ENCODE peak calls at places on chromosome 2, in eight cellular contexts. Z is nephron progenitor cell, P is transverse colon, Y is fibroblast of lung, G is GM20000, T is choroid plexus epithelial cell, W is Caco-2, O is AG04450. V is an unnamed sample.

GRCh38 chr2:15480552-15480951 is 80.6 kb downstream of the NBAS start:
- DNase-seq in T (no peak), W (no peak), P (no peak), Y (no peak), G (no peak), Z (no peak), O (no peak), V (no peak)

GRCh38 chr2:12684471-12684936 is 32.2 kb upstream of the TRIB2 start:
- DNase-seq in T (peak; percentile 70), W (no peak), Z (no peak), P (no peak), O (peak; percentile 18), Y (peak; percentile 73), G (no peak), V (no peak)

GRCh38 chr2:164677271-164677670 is 56.0 kb upstream of the GRB14 start:
- DNase-seq in O (no peak), Z (no peak), G (no peak), Y (no peak), W (no peak), T (no peak), P (no peak), V (no peak)

GRCh38 chr2:176178271-176178806 is 10.1 kb upstream of the HOXD1 start:
- DNase-seq in G (peak; percentile 46), W (no peak), Y (peak; percentile 91), O (no peak), P (peak; percentile 64), T (no peak), Z (peak; percentile 70), V (no peak)

GRCh38 chr2:12155308-12156061 is 409.1 kb downstream of the LPIN1 start:
- DNase-seq in Y (peak; percentile 90), G (no peak), W (no peak), P (no peak), T (peak; percentile 79), O (peak; percentile 54), Z (no peak), V (no peak)

GRCh38 chr2:45732436-45732835 is 81.0 kb downstream of the PRKCE start:
- DNase-seq in Z (no peak), Y (no peak), W (no peak), P (no peak), O (no peak), T (no peak), G (no peak), V (no peak)

GRCh38 chr2:143730155-143730949 is 601.1 kb downstream of the ARHGAP15 start:
- DNase-seq in T (peak; percentile 31), Z (no peak), O (no peak), W (no peak), Y (peak; percentile 20), G (peak; percentile 34), P (no peak), V (no peak)

GRCh38 chr2:216606551-216607527 is 26.4 kb upstream of the IGFBP2 start:
- DNase-seq in P (no peak), W (no peak), G (peak; percentile 82), Z (peak; percentile 35), Y (no peak), T (no peak), O (no peak), V (peak; percentile 26)

GRCh38 chr2:144550916-144551315 is 31.0 kb upstream of the ZEB2 start:
- DNase-seq in O (no peak), Y (peak; percentile 42), W (no peak), Z (no peak), P (no peak), T (no peak), G (no peak), V (no peak)

GRCh38 chr2:43685350-43685749 is 9.1 kb upstream of the C1GALT1C1L start:
- DNase-seq in G (no peak), Y (peak; percentile 5), W (no peak), T (no peak), O (no peak), P (no peak), Z (no peak), V (no peak)

GRCh38 chr2:143161982-143162837 is 33.0 kb downstream of the ARHGAP15 start:
- DNase-seq in Z (peak; percentile 41), O (peak; percentile 15), Y (peak; percentile 46), G (peak; percentile 18), W (peak; percentile 55), T (peak; percentile 76), P (peak; percentile 33), V (peak; percentile 24)

GRCh38 chr2:10599921-10600320 is 89.9 kb downstream of the NOL10 start:
- DNase-seq in W (no peak), G (no peak), Z (no peak), O (no peak), T (peak; percentile 26), Y (no peak), P (no peak), V (no peak)

GRCh38 chr2:56130463-56131070 is 53.2 kb upstream of the CCDC85A start:
- DNase-seq in Y (peak; percentile 20), Z (peak; percentile 27), W (peak; percentile 39), P (no peak), G (no peak), T (peak; percentile 74), O (peak; percentile 2), V (no peak)

GRCh38 chr2:8138923-8139667 is 542.8 kb upstream of the ID2 start:
- DNase-seq in W (no peak), Z (no peak), P (no peak), G (no peak), Y (no peak), T (no peak), O (no peak), V (no peak)

GRCh38 chr2:69962986-69963730 is 1.7 kb upstream of the ASPRV1 start:
- DNase-seq in O (no peak), Z (no peak), G (no peak), Y (no peak), P (no peak), T (no peak), W (no peak), V (no peak)

GRCh38 chr2:181250691-181251090 is 206.5 kb upstream of the ITGA4 start:
- DNase-seq in G (no peak), O (no peak), Y (no peak), W (no peak), Z (no peak), P (no peak), T (peak; percentile 72), V (no peak)

GRCh38 chr2:142973160-142973821 is 95.8 kb downstream of the KYNU start:
- DNase-seq in O (no peak), W (no peak), P (no peak), G (no peak), Y (peak; percentile 58), Z (no peak), T (no peak), V (no peak)

GRCh38 chr2:119730598-119731278 is 29.0 kb upstream of the PTPN4 start:
- DNase-seq in T (no peak), Y (peak; percentile 35), P (no peak), O (no peak), Z (no peak), W (no peak), G (no peak), V (no peak)

GRCh38 chr2:76448956-76449355 is 738.2 kb upstream of the GCFC2 start:
- DNase-seq in G (no peak), W (no peak), Z (no peak), Y (no peak), O (no peak), P (no peak), T (no peak), V (no peak)

GRCh38 chr2:216155954-216156353 is 46.8 kb downstream of the XRCC5 start:
- DNase-seq in O (no peak), G (no peak), W (no peak), Y (no peak), T (no peak), P (no peak), Z (no peak), V (no peak)

GRCh38 chr2:61632276-61633169 is 94.4 kb upstream of the XPO1 start:
- DNase-seq in Y (peak; percentile 53), O (no peak), P (no peak), T (peak; percentile 43), W (no peak), G (no peak), Z (no peak), V (no peak)
- TF ChIP-seq CTCF in Y (no peak), O (no peak), P (no peak), T (no peak), W (no peak), G (no peak), Z (no peak), V (no peak)

DNA sequence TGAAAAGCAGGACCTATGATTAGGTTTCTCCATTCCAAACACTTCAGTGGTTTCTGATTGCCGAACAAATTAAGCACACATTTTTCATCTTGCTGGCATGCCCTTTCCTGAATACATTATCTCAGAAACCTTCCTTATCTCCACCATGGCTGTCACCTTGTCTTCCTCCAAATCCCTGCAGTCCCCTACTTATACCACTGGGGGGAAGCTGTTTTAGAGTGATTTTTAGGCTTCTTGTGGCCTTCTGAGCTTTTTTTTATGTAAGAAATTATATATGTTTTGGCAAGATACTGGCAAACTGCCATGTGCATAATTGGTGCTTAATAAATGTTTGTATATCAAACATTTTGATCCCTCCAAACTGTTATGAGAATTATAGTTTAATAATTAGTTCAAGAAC is 229.2 kb downstream of the MYT1L start:
- DNase-seq in W (no peak), G (no peak), Z (no peak), T (peak; percentile 52), Y (no peak), O (no peak), P (no peak), V (no peak)
- TF ChIP-seq CTCF in W (peak; percentile 25), G (no peak), Z (peak; percentile 48), T (peak; percentile 58), Y (peak; percentile 9), O (peak; percentile 12), P (no peak), V (peak; percentile 59)

DNA sequence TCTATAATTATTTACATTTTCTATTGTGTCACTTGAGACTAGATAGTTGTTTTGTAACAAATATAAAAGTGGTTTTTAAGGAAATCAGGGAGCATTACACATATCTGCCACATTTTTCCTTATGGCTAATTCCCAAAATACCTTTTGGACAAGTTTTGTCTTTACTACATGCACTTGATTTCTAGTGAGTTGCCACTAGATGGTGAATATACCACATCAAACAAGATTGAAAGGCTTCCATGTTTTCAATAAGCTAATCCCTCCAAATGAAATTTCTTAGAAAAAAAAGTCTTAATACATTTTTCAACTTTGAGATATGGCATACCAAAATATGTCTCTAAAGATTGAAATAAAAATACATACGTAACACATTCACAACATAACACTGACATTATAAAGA is 9.1 kb upstream of the HIBCH start:
- DNase-seq in W (no peak), Y (no peak), T (peak; percentile 56), P (no peak), G (no peak), O (no peak), Z (no peak), V (no peak)
- TF ChIP-seq CTCF in W (peak; percentile 35), Y (peak; percentile 28), T (no peak), P (no peak), G (no peak), O (peak; percentile 34), Z (no peak), V (peak; percentile 25)

DNA sequence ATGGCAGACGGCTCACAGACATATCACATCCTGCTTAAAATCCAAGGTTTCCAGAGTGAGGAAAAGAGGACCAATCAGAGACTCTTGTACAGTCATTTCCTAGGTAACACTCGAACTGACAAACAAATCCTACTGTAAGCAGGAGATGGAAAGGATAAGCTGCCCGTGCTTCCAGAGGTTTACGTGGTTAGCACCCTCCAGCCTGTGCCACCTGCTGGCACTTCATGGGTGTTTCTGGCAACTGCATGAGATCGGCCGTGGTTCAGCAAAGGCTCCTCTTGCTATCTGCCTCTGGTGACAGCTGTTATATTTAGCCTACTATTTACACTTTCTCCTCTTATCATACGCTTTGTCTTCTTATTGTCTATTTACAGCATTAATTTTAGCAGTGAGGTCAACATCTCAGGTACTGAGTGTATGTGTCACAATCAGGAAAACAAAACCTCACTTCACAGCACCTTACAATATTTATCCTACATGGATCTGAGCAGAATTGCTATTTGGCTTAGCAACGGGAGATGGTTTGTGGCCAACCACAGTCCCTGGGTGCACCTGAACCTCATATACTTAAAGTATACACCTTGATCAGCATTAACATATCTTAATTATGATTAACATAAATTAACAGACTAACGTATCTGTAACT is 226.9 kb downstream of the TMEM163 start:
- DNase-seq in Y (no peak), P (no peak), W (peak; percentile 17), T (no peak), G (no peak), Z (no peak), O (no peak), V (no peak)
- TF ChIP-seq CTCF in Y (peak; percentile 7), P (no peak), W (peak; percentile 4), T (no peak), G (no peak), Z (no peak), O (no peak), V (no peak)

V was measured in neural crest cell.